ENCODE peak calls at places on chromosomes 7 and 10, in six cellular contexts. O is cardiac fibroblast; C is EL; J is T-cell; K is NCI-H2081; W is stimulated activated CD4-positive, alpha-beta T cell treated with anti-CD3 and anti-CD28 coated beads, Interleukin-1b, Interleukin-23, amount 100 ng/mL, for 4 hours. F is an unnamed sample.

GRCh38 chr10:119313645-119314044 is 106.3 kb downstream of the GRK5 start:
- DNase-seq in O (no peak), C (no peak), J (peak; percentile 54), K (no peak), W (no peak), F (peak; percentile 49)

GRCh38 chr10:95832216-95833037 is 75.3 kb upstream of the CC2D2B start:
- DNase-seq in O (no peak), C (no peak), J (peak; percentile 74), K (no peak), W (no peak), F (peak; percentile 73)

GRCh38 chr10:16843252-16843870 is 26.1 kb upstream of the RSU1 start:
- DNase-seq in O (peak; percentile 90), C (peak; percentile 70), J (no peak), K (peak; percentile 66), W (no peak), F (peak; percentile 61)

GRCh38 chr10:60778978-60779668 is 845 bp downstream of the CDK1 start:
- DNase-seq in O (no peak), C (no peak), J (no peak), K (no peak), W (no peak), F (no peak)

GRCh38 chr7:150940446-150941102 is 37.5 kb downstream of the KCNH2 start:
- DNase-seq in O (no peak), C (no peak), J (no peak), K (peak; percentile 38), W (no peak), F (no peak)

GRCh38 chr7:45703373-45703821 is 129.2 kb downstream of the ADCY1 start:
- DNase-seq in O (no peak), C (no peak), J (no peak), K (no peak), W (no peak), F (no peak)

GRCh38 chr7:29527709-29528108 is 35.9 kb upstream of the PRR15 start:
- DNase-seq in O (no peak), C (no peak), J (no peak), K (no peak), W (no peak), F (no peak)

GRCh38 chr7:101018271-101019167 is 1.4 kb upstream of the MUC17 start:
- DNase-seq in O (no peak), C (no peak), J (no peak), K (no peak), W (no peak), F (no peak)

GRCh38 chr7:130337410-130337971 is 7.1 kb upstream of the CPA5 start:
- DNase-seq in O (no peak), C (no peak), J (no peak), K (no peak), W (no peak), F (no peak)

GRCh38 chr7:116227678-116228239 is 17.4 kb downstream of the TES start:
- DNase-seq in O (peak; percentile 61), C (peak; percentile 87), J (no peak), K (no peak), W (no peak), F (no peak)

GRCh38 chr10:80581469-80581835 is 43.8 kb downstream of the SH2D4B start:
- DNase-seq in O (no peak), C (no peak), J (no peak), K (no peak), W (no peak), F (no peak)

F was measured in central memory CD4-positive, alpha-beta T cell.